ENCODE peak calls at places on chromosome 3, in ten cellular contexts. J, T, Y, K, D, U, E, I, B and O are unnamed samples.

GRCh38 chr3:184176377-184177330 is 2.0 kb downstream of the AP2M1 start:
- DNase-seq in J (no peak), T (peak), Y (no peak), K (no peak), D (no peak), U (no peak), E (peak), I (no peak), B (peak), O (peak)

GRCh38 chr3:108907194-108907593 is 46.5 kb downstream of the GUCA1C start:
- DNase-seq in J (no peak), T (no peak), Y (no peak), K (no peak), D (no peak), U (no peak), E (no peak), I (no peak), B (no peak), O (no peak)

GRCh38 chr3:119181765-119182164 is 8.4 kb downstream of the UPK1B start:
- DNase-seq in J (no peak), T (peak), Y (no peak), K (no peak), D (no peak), U (no peak), E (no peak), I (no peak), B (no peak), O (peak)

GRCh38 chr3:157830865-157831264 is 275.4 kb downstream of the SHOX2 start:
- DNase-seq in J (no peak), T (no peak), Y (no peak), K (no peak), D (no peak), U (no peak), E (no peak), I (no peak), B (no peak), O (no peak)

GRCh38 chr3:57009367-57009766 is 51.1 kb upstream of the SPATA12 start:
- DNase-seq in J (no peak), T (no peak), Y (no peak), K (no peak), D (no peak), U (no peak), E (peak), I (no peak), B (no peak), O (no peak)

GRCh38 chr3:99859855-99860254 is 42.2 kb downstream of the CMSS1 start:
- DNase-seq in J (no peak), T (peak), Y (no peak), K (no peak), D (no peak), U (no peak), E (no peak), I (no peak), B (no peak), O (peak)

GRCh38 chr3:169945313-169945712 is 21.3 kb upstream of the SEC62 start:
- DNase-seq in J (peak), T (no peak), Y (peak), K (peak), D (no peak), U (no peak), E (no peak), I (peak), B (peak), O (no peak)

GRCh38 chr3:107201146-107201545 is 176.1 kb upstream of the CCDC54 start:
- DNase-seq in J (no peak), T (no peak), Y (no peak), K (no peak), D (no peak), U (no peak), E (no peak), I (no peak), B (no peak), O (no peak)

GRCh38 chr3:174547801-174548200 is 311.3 kb upstream of the NAALADL2 start:
- DNase-seq in J (no peak), T (no peak), Y (no peak), K (no peak), D (no peak), U (no peak), E (no peak), I (no peak), B (no peak), O (no peak)

GRCh38 chr3:111246967-111247760 is 175.5 kb downstream of the NECTIN3 start:
- DNase-seq in J (no peak), T (peak), Y (no peak), K (no peak), D (no peak), U (no peak), E (no peak), I (no peak), B (no peak), O (peak)

GRCh38 chr3:67832807-67833206 is 178.4 kb upstream of the SUCLG2 start:
- DNase-seq in J (no peak), T (no peak), Y (no peak), K (no peak), D (no peak), U (no peak), E (no peak), I (no peak), B (no peak), O (no peak)

GRCh38 chr3:10319251-10319650 is 1.7 kb downstream of the SEC13 start:
- DNase-seq in J (no peak), T (no peak), Y (no peak), K (no peak), D (no peak), U (no peak), E (no peak), I (no peak), B (no peak), O (no peak)